ENCODE peak calls at places on chromosome 14, in six cellular contexts. X is dorsolateral prefrontal cortex, R is HTR-8/SVneo, V is HT1080, D is T-helper 2 cell, F is B cell. W is an unnamed sample.

GRCh38 chr14:54805521-54806322 is 96.9 kb downstream of the GCH1 start:
- DNase-seq in D (peak; percentile 32), F (peak; percentile 71), R (peak; percentile 96), X (peak; percentile 73), V (peak; percentile 85), W (peak; percentile 74)

GRCh38 chr14:68748260-68748659 is 44.6 kb downstream of the ZFP36L1 start:
- DNase-seq in D (no peak), R (no peak), X (no peak), F (no peak), V (no peak), W (no peak)

GRCh38 chr14:45891417-45892080 is 638.5 kb upstream of the MIS18BP1 start:
- DNase-seq in V (peak; percentile 24), R (no peak), D (no peak), X (no peak), F (no peak), W (no peak)

GRCh38 chr14:97977711-97978261 is 1180.6 kb downstream of the VRK1 start:
- DNase-seq in R (no peak), F (no peak), V (peak; percentile 37), D (peak; percentile 37), X (peak; percentile 73), W (no peak)

GRCh38 chr14:95466506-95466905 is 49.9 kb downstream of the SYNE3 start:
- DNase-seq in V (no peak), X (no peak), F (no peak), R (no peak), D (no peak), W (no peak)

GRCh38 chr14:89004195-89004594 is 179.7 kb downstream of the TTC8 start:
- DNase-seq in D (no peak), V (no peak), F (no peak), X (no peak), R (no peak), W (no peak)

GRCh38 chr14:103112488-103113243 is 10.6 kb upstream of the TNFAIP2 start:
- DNase-seq in V (no peak), R (no peak), F (no peak), X (no peak), D (no peak), W (no peak)

GRCh38 chr14:102539544-102540309 is 30.2 kb upstream of the ANKRD9 start:
- DNase-seq in V (no peak), D (no peak), F (peak; percentile 9), X (no peak), R (no peak), W (no peak)

GRCh38 chr14:71236430-71236829 is 329.2 kb downstream of the PCNX1 start:
- DNase-seq in V (no peak), D (no peak), F (no peak), R (no peak), X (no peak), W (no peak)

GRCh38 chr14:34050606-34051005 is 99.7 kb upstream of the EGLN3 start:
- DNase-seq in D (no peak), R (no peak), X (no peak), F (no peak), V (no peak), W (no peak)

GRCh38 chr14:67517083-67517482 is 16.0 kb upstream of the PLEKHH1 start:
- DNase-seq in X (peak; percentile 73), R (no peak), V (peak; percentile 11), F (no peak), D (no peak), W (no peak)

GRCh38 chr14:94646481-94646880 is 34.3 kb downstream of the SERPINA3 start:
- DNase-seq in R (no peak), X (no peak), V (peak; percentile 63), F (no peak), D (no peak), W (no peak)

GRCh38 chr14:99035268-99035667 is 236.7 kb downstream of the BCL11B start:
- DNase-seq in R (no peak), V (no peak), F (no peak), X (no peak), D (no peak), W (no peak)

GRCh38 chr14:48536318-48536717 is 860.9 kb upstream of the MDGA2 start:
- DNase-seq in F (no peak), D (no peak), R (no peak), X (no peak), V (peak; percentile 16), W (no peak)

W was measured in NCI-H460.